ENCODE peak calls at places on chromosomes 16 and 17, in seven cellular contexts. B is SK-N-SH, O is tibial nerve, T is A549, D is HepG2, Q is stomach, V is sigmoid colon. F is an unnamed sample.

GRCh38 chr17:42783062-42783777 is 2.8 kb downstream of the WNK4 start:
- DNase-seq in V (no peak), O (no peak), D (no peak), B (no peak), T (peak), Q (no peak), F (no peak)

GRCh38 chr16:11253009-11253994 is 2.7 kb downstream of the SOCS1 start:
- DNase-seq in O (no peak), B (no peak), V (no peak), T (no peak), D (no peak), Q (no peak), F (no peak)

GRCh38 chr17:19345067-19345460 is 17.5 kb downstream of the B9D1 start:
- DNase-seq in Q (no peak), D (no peak), T (no peak), V (peak), B (no peak), O (no peak), F (no peak)

GRCh38 chr17:29789186-29790170 is 140.6 kb downstream of the SSH2 start:
- DNase-seq in T (no peak), B (no peak), Q (no peak), V (no peak), D (no peak), O (no peak), F (no peak)

GRCh38 chr17:7213895-7214299 is 5.7 kb downstream of the DLG4 start:
- DNase-seq in B (peak), D (peak), T (peak), O (peak), Q (peak), V (peak), F (peak)

GRCh38 chr17:76643553-76644148 is at the start of gene ST6GALNAC1:
- DNase-seq in D (no peak), V (peak), T (no peak), Q (peak), B (no peak), O (no peak), F (no peak)

GRCh38 chr17:38424297-38424972 is 3.8 kb upstream of the ARHGAP23 start:
- DNase-seq in Q (no peak), D (no peak), T (no peak), B (no peak), O (no peak), V (no peak), F (no peak)

GRCh38 chr16:87496101-87496801 is 3.4 kb upstream of the ZCCHC14 start:
- DNase-seq in D (no peak), Q (no peak), B (no peak), V (no peak), T (no peak), O (no peak), F (no peak)

GRCh38 chr16:31201511-31202401 is 804 bp downstream of the PYCARD start:
- DNase-seq in D (no peak), V (no peak), B (peak), T (no peak), Q (peak), O (no peak), F (no peak)

GRCh38 chr17:751269-752001 is 629 bp downstream of the GEMIN4 start:
- DNase-seq in O (no peak), V (peak), B (peak), Q (peak), T (peak), D (no peak), F (no peak)

GRCh38 chr17:55812323-55812722 is 61.5 kb downstream of the PCTP start:
- DNase-seq in O (no peak), V (no peak), Q (no peak), B (no peak), D (no peak), T (no peak), F (no peak)

GRCh38 chr17:37774508-37774907 is 29.6 kb upstream of the HNF1B start:
- DNase-seq in D (no peak), V (no peak), Q (no peak), B (no peak), O (no peak), T (no peak), F (no peak)

GRCh38 chr16:57535680-57536305 is 578 bp downstream of the CCDC102A start:
- DNase-seq in D (peak), Q (peak), O (peak), B (peak), V (peak), T (peak), F (peak)

GRCh38 chr17:57514614-57515013 is 230.5 kb downstream of the CCDC182 start:
- DNase-seq in Q (no peak), T (no peak), V (no peak), O (no peak), D (no peak), B (no peak), F (no peak)

DNA sequence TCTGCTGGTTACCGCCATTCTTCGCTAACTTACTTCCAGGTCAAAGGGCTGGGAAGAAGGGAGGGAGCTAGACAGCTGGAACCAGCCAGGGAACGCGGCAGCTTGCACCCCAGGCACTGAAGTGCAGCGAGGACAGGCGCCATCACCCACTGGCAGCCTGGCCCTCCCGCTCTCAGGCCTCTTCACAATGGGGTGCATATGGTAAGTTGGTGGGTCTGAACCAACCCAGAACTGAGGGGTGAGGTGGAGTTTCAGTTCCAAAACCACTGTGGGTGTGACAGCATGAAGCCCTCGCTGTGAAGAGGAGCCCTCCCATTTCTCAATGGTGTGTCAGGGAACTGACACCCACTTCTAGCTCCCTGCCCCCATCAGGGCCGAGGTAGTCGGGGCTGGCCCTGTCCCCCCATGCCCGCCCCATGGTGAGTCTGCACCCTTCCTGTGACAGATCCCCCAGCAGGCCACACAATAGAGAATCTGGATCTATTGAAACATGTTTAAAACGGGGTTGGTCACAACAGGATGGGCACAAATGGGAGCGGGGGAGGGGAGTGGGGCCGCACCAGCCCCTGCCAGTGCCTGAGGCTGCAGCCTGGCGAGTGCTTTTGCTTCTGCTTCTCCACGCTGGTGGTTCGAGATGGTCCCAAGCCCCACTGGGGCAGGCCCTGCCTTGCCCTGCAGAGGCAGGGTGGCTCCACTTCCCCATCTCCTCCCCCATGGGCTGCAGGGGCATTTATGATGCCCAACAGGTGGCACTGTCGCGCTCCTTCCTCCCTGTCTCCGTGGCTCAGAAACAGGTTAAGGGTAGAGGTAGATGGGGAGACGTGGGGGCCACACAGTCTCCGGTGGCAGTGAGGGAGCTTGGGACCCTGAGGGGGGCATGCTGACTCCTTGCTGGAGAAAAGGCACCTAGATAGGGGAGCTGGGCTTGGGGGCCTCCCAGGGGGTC is 2.3 kb downstream of the LIMD2 start:
- DNase-seq in V (no peak), B (peak), O (no peak), Q (peak), D (peak), T (peak), F (peak)
- TF ChIP-seq CTCF in V (no peak), B (peak), O (no peak), Q (peak), D (peak), T (peak), F (no peak)

DNA sequence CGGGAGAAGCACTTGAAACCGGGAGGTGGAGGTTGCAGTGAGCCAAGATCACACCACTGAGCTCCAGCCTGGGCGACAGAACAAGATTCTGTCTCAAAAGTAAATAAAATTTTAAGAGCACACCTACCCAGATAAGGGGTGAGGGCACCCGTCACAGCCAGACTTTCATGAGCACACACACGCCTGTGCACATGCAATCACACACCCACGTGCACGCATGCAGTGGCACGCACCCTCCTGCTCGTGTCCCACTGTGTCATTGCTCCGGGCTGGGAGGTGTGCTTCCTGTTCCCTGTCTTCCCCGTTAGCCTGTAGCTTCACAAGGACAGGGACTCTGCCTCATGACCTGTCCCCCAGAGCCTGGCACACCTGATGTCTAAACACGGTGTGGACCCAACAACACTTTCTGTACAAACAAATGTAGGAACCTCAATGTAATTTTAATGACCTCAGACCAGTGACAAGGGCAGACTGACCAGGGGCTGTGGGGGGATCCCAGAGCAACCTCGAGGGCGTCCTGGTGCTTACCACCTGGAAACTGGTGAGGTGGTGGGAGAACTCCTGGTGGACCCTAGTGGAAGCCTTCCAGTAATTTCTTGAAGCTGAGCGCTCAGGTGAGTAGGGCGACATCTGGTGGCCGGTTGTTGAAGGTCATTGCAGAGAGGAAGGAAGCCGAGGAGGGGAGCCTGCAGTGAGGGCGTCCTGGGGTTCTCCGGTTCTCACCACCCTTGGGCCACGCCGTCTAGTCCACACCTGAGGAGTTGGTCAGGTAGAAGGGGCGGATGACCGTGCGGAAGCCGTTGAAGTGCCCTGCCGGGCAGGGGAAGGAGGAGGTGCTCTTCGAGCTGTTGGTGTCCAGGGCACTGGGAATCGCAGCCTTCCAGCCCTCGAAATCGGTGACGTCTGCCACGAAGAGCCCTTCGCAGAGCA is 8.6 kb downstream of the LGALS3BP start:
- DNase-seq in D (peak), B (peak), Q (peak), T (peak), V (peak), O (peak), F (peak)
- H3K27ac ChIP-seq in D (peak), B (peak), Q (no peak), T (peak), V (peak), O (peak), F (peak)

GRCh38 chr17:72962099-72962498 is 130.4 kb downstream of the SLC39A11 start:
- DNase-seq in V (no peak), D (peak), O (no peak), B (no peak), Q (no peak), T (no peak), F (no peak)
- TF ChIP-seq EP300 in V (no peak), D (no peak), O (no peak), B (no peak), Q (no peak), T (no peak), F (no peak)

DNA sequence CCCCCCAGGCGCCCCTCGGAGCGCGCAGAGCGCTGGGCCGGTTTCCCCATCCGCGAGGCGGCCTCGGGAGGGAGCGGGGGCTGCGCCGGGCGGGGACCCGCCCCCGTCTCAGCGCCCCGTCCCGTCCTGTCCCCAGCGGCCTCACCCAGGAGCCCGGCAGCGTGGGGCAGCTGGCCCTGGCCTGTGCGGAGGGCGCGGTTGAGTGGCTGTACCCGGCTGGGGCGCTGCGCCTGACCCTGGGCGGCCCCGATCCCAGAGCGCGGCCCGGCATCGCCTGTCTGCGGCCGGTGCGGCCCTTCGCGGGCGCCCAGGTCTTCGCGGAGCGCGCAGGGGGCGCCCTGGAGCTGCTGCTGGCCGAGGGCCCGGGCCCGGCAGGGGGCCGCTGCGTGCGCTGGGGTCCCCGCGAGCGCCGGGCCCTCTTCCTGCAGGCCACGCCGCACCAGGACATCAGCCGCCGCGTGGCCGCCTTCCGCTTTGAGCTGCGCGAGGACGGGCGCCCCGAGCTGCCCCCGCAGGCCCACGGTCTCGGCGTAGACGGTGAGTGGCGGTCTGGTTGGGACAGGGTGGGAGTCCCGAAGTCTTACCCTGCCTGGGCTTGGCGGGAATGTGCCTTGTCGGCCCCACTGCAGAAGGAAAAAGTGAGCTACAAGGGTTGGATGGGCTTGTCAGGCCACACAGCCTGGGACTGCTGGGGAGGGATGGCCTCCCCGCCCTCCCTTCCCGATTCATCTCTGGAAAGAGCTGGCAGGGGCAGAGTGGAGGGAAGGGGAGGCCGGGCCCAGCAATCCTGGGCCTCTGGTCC is 731 bp downstream of the METRN start:
- DNase-seq in Q (no peak), V (no peak), D (no peak), T (no peak), B (peak), O (no peak), F (no peak)
- TF ChIP-seq CTCF in Q (no peak), V (no peak), D (peak), T (peak), B (peak), O (peak), F (no peak)

GRCh38 chr17:50541402-50541915 is 5.5 kb upstream of the SPATA20 start:
- DNase-seq in B (peak), D (no peak), Q (no peak), T (no peak), V (no peak), O (no peak), F (no peak)
- H3K27ac ChIP-seq in B (peak), D (peak), Q (peak), T (peak), V (peak), O (peak), F (peak)

DNA sequence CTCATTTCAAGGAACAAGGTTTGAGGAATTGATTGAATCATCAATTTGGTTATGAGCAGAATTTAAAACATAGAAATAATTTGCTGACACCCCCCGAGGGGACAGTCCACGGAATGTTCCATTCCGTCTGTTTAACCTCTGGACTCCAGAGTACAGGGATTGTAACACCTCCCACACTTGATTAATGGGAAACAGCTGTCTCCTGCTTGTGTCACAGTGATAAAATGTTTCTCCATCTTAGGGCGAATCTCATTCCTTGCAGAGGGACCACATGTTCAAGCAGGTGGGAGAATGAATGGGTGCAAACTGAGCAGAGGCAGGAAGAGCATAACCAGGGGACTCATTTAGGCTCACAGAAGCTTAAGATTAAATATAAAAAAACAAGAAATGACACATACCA is 249.6 kb upstream of the RBFOX1 start:
- DNase-seq in D (no peak), T (no peak), B (peak), Q (no peak), O (no peak), V (no peak), F (no peak)
- TF ChIP-seq EP300 in D (no peak), T (no peak), B (no peak), Q (no peak), O (no peak), V (no peak), F (no peak)

DNA sequence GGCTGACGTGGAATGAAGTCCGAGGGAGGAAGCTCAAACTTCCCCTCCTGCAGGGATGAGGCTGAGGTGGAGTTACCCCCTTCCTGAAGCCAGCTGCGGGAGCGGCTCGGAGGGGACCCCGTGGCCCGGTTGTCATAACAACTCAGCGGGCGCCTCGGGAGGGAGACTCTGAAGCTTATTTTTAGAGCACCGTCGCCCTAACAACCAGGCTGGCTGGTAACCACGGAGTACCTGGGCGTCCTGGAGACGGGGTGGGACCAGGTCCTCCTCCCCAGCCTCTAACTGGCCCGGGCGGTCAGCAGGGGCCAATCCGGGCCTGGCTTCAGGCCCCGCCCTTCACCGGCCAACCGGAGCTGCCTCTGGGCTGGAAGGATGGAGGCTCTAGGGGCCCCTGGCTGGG is 27.7 kb downstream of the NECAB2 start:
- DNase-seq in B (no peak), V (no peak), O (no peak), Q (peak), D (no peak), T (no peak), F (no peak)
- TF ChIP-seq CTCF in B (no peak), V (no peak), O (no peak), Q (no peak), D (no peak), T (no peak), F (no peak)

F was measured in ovary.